ENCODE peak calls at places on chromosomes 2 and 18, in six cellular contexts. A is chondrocyte, F is ELR, Y is head of caudate nucleus, R is neural crest cell, H is amniotic stem cell. I is an unnamed sample.

GRCh38 chr2:164205347-164205746 is 415.9 kb downstream of the GRB14 start:
- DNase-seq in Y (no peak), A (no peak), F (peak), R (no peak), H (peak), I (no peak)

GRCh38 chr2:182543746-182544525 is 117.1 kb upstream of the PDE1A start:
- DNase-seq in A (no peak), F (no peak), Y (no peak), H (no peak), R (no peak), I (no peak)

GRCh38 chr2:3169106-3169870 is 208.3 kb downstream of the EIPR1 start:
- DNase-seq in R (no peak), H (no peak), Y (no peak), A (no peak), F (peak), I (no peak)

GRCh38 chr2:197800091-197800490 is 4.3 kb upstream of the PLCL1 start:
- DNase-seq in Y (no peak), A (no peak), F (no peak), R (no peak), H (no peak), I (no peak)

GRCh38 chr2:127463155-127463991 is 45.1 kb downstream of the PROC start:
- DNase-seq in Y (no peak), R (no peak), H (no peak), A (no peak), F (no peak), I (no peak)

GRCh38 chr18:12336251-12336650 is 28.2 kb downstream of the TUBB6 start:
- DNase-seq in R (no peak), F (no peak), A (no peak), H (no peak), Y (no peak), I (no peak)

GRCh38 chr2:239881031-239881471 is 144.1 kb downstream of the NDUFA10 start:
- DNase-seq in R (no peak), F (no peak), Y (no peak), A (no peak), H (no peak), I (no peak)

GRCh38 chr2:149648282-149649030 is 60.9 kb upstream of the MMADHC start:
- DNase-seq in H (peak), F (peak), R (no peak), A (no peak), Y (no peak), I (no peak)

GRCh38 chr18:56003009-56003408 is 415.0 kb upstream of the TCF4 start:
- DNase-seq in Y (no peak), R (no peak), F (no peak), H (no peak), A (no peak), I (no peak)

GRCh38 chr2:153595939-153596338 is 117.4 kb upstream of the RPRM start:
- DNase-seq in A (no peak), R (no peak), F (no peak), Y (no peak), H (no peak), I (no peak)

GRCh38 chr2:111910609-111911277 is 12.3 kb downstream of the MERTK start:
- DNase-seq in Y (no peak), R (no peak), H (no peak), A (no peak), F (no peak), I (no peak)

GRCh38 chr2:128817171-128817570 is 498.5 kb upstream of the HS6ST1 start:
- DNase-seq in A (no peak), F (no peak), Y (no peak), H (no peak), R (no peak), I (no peak)

GRCh38 chr2:72340665-72341064 is 193.0 kb upstream of the CYP26B1 start:
- DNase-seq in H (no peak), A (no peak), R (no peak), F (no peak), Y (no peak), I (no peak)

GRCh38 chr2:152098798-152099654 is at the start of gene CACNB4:
- DNase-seq in A (no peak), Y (peak), F (peak), H (no peak), R (peak), I (no peak)

GRCh38 chr2:50840346-50841124 is 191.4 kb downstream of the NRXN1 start:
- DNase-seq in R (no peak), H (no peak), Y (no peak), A (no peak), F (no peak), I (no peak)

GRCh38 chr2:38791747-38792146 is 13.7 kb downstream of the GEMIN6 start:
- DNase-seq in A (no peak), F (no peak), R (no peak), H (no peak), Y (no peak), I (no peak)

GRCh38 chr2:64769392-64770044 is 115.8 kb upstream of the SERTAD2 start:
- DNase-seq in F (no peak), R (no peak), Y (no peak), A (no peak), H (no peak), I (no peak)

GRCh38 chr2:57890993-57891688 is 155.5 kb upstream of the VRK2 start:
- DNase-seq in H (no peak), A (no peak), Y (no peak), R (no peak), F (peak), I (no peak)

GRCh38 chr18:3186678-3187658 is 32.8 kb downstream of the MYOM1 start:
- DNase-seq in F (peak), Y (no peak), H (no peak), R (no peak), A (no peak), I (no peak)

GRCh38 chr18:62018034-62018760 is 125.4 kb upstream of the RNF152 start:
- DNase-seq in Y (no peak), R (no peak), F (no peak), A (no peak), H (peak), I (no peak)

GRCh38 chr2:174546519-174547506 is 50.8 kb downstream of the WIPF1 start:
- DNase-seq in Y (peak), F (peak), R (no peak), H (no peak), A (no peak), I (no peak)